ENCODE peak calls at places on chromosomes 13 and 19, in eight cellular contexts. One of them, this sample, is unnamed.

GRCh38 chr13:51999525-51999924 is 11.7 kb downstream of the ATP7B start:
- DNase-seq in esophagus squamous epithelium: no peak
- DNase-seq in upper lobe of right lung: no peak
- DNase-seq in transverse colon: no peak
- DNase-seq in CD8-positive, alpha-beta T cell: no peak
- DNase-seq in dorsolateral prefrontal cortex: peak; percentile 51
- DNase-seq in mammary epithelial cell: peak; percentile 24
- DNase-seq in CD4-positive, alpha-beta T cell: no peak
- DNase-seq in this sample: peak; percentile 89

GRCh38 chr13:20351279-20352022 is 119.3 kb upstream of the GJB6 start:
- DNase-seq in CD8-positive, alpha-beta T cell: no peak
- DNase-seq in CD4-positive, alpha-beta T cell: no peak
- DNase-seq in mammary epithelial cell: peak; percentile 91
- DNase-seq in dorsolateral prefrontal cortex: no peak
- DNase-seq in transverse colon: no peak
- DNase-seq in esophagus squamous epithelium: no peak
- DNase-seq in upper lobe of right lung: no peak
- DNase-seq in this sample: no peak

GRCh38 chr19:46856062-46857022 is 4.5 kb upstream of the ARHGAP35 start:
- DNase-seq in mammary epithelial cell: peak; percentile 91
- DNase-seq in dorsolateral prefrontal cortex: peak; percentile 98
- DNase-seq in esophagus squamous epithelium: peak; percentile 66
- DNase-seq in CD8-positive, alpha-beta T cell: peak; percentile 81
- DNase-seq in transverse colon: peak; percentile 96
- DNase-seq in CD4-positive, alpha-beta T cell: peak; percentile 89
- DNase-seq in upper lobe of right lung: peak; percentile 97
- DNase-seq in this sample: peak; percentile 96

GRCh38 chr13:22927008-22927393 is 253.8 kb upstream of the SGCG start:
- DNase-seq in CD8-positive, alpha-beta T cell: no peak
- DNase-seq in transverse colon: no peak
- DNase-seq in esophagus squamous epithelium: no peak
- DNase-seq in dorsolateral prefrontal cortex: no peak
- DNase-seq in upper lobe of right lung: peak; percentile 80
- DNase-seq in mammary epithelial cell: no peak
- DNase-seq in CD4-positive, alpha-beta T cell: no peak
- DNase-seq in this sample: no peak

GRCh38 chr13:97148894-97149293 is 73.2 kb upstream of the MBNL2 start:
- DNase-seq in mammary epithelial cell: no peak
- DNase-seq in dorsolateral prefrontal cortex: no peak
- DNase-seq in transverse colon: no peak
- DNase-seq in esophagus squamous epithelium: no peak
- DNase-seq in CD4-positive, alpha-beta T cell: no peak
- DNase-seq in upper lobe of right lung: no peak
- DNase-seq in CD8-positive, alpha-beta T cell: no peak
- DNase-seq in this sample: no peak

GRCh38 chr19:48244289-48244688 is 11.4 kb downstream of the CARD8 start:
- DNase-seq in CD8-positive, alpha-beta T cell: no peak
- DNase-seq in transverse colon: no peak
- DNase-seq in upper lobe of right lung: no peak
- DNase-seq in mammary epithelial cell: no peak
- DNase-seq in CD4-positive, alpha-beta T cell: peak; percentile 26
- DNase-seq in esophagus squamous epithelium: no peak
- DNase-seq in dorsolateral prefrontal cortex: no peak
- DNase-seq in this sample: no peak

GRCh38 chr13:73809561-73809960 is 324.6 kb downstream of the KLF12 start:
- DNase-seq in CD8-positive, alpha-beta T cell: no peak
- DNase-seq in esophagus squamous epithelium: no peak
- DNase-seq in CD4-positive, alpha-beta T cell: no peak
- DNase-seq in dorsolateral prefrontal cortex: no peak
- DNase-seq in transverse colon: no peak
- DNase-seq in mammary epithelial cell: peak; percentile 26
- DNase-seq in upper lobe of right lung: no peak
- DNase-seq in this sample: no peak

GRCh38 chr19:49921871-49922755 is 6.9 kb upstream of the ATF5 start:
- DNase-seq in CD4-positive, alpha-beta T cell: no peak
- DNase-seq in upper lobe of right lung: no peak
- DNase-seq in mammary epithelial cell: peak; percentile 50
- DNase-seq in dorsolateral prefrontal cortex: no peak
- DNase-seq in transverse colon: no peak
- DNase-seq in esophagus squamous epithelium: no peak
- DNase-seq in CD8-positive, alpha-beta T cell: no peak
- DNase-seq in this sample: no peak

GRCh38 chr13:23828866-23829265 is 60.3 kb downstream of the MIPEP start:
- DNase-seq in transverse colon: no peak
- DNase-seq in dorsolateral prefrontal cortex: no peak
- DNase-seq in mammary epithelial cell: peak; percentile 43
- DNase-seq in esophagus squamous epithelium: no peak
- DNase-seq in CD4-positive, alpha-beta T cell: no peak
- DNase-seq in upper lobe of right lung: no peak
- DNase-seq in CD8-positive, alpha-beta T cell: no peak
- DNase-seq in this sample: no peak

GRCh38 chr13:46679369-46680180 is 117.4 kb downstream of the ESD start:
- DNase-seq in CD4-positive, alpha-beta T cell: peak; percentile 17
- DNase-seq in CD8-positive, alpha-beta T cell: peak; percentile 12
- DNase-seq in esophagus squamous epithelium: no peak
- DNase-seq in dorsolateral prefrontal cortex: no peak
- DNase-seq in transverse colon: peak; percentile 42
- DNase-seq in mammary epithelial cell: no peak
- DNase-seq in upper lobe of right lung: no peak
- DNase-seq in this sample: no peak

DNA sequence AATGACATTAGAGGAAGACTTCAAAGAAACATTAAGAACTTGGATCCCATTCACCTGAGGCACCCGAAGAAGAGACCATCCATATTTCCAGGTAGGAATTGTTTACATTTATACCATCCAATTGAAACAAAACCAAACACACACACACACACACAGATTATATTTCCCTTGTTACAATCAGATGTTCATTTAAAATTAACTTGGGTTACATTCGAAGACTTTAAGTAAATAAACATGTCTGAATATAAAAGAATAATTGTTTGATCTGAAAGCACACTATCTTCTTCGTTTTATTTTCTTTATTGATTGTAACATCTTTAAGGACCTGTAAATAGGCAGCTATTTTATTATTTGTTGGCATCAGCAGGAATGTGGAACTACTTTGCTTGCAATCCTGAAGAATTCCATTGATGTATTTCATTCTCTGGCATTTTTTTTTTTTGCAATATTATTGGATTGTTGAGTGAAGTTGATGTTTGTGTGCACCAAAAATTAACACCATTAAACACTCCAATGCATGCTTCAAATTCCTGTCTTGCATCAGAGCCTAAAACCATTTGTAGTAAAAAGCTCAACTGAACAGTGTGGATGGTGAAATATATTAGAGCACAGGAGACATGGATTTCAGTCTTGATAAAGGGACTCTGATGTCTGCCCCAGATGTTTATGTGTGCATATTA is 85.3 kb upstream of the FRY start:
- DNase-seq in esophagus squamous epithelium: no peak
- DNase-seq in dorsolateral prefrontal cortex: no peak
- DNase-seq in transverse colon: no peak
- DNase-seq in mammary epithelial cell: no peak
- DNase-seq in CD8-positive, alpha-beta T cell: no peak
- DNase-seq in CD4-positive, alpha-beta T cell: no peak
- DNase-seq in upper lobe of right lung: no peak
- DNase-seq in this sample: no peak
- H3K27ac ChIP-seq in esophagus squamous epithelium: no peak overlapping the region
- H3K27ac ChIP-seq in dorsolateral prefrontal cortex: no peak overlapping the region
- H3K27ac ChIP-seq in transverse colon: no peak overlapping the region
- H3K27ac ChIP-seq in mammary epithelial cell: no peak overlapping the region
- H3K27ac ChIP-seq in CD8-positive, alpha-beta T cell: no peak overlapping the region
- H3K27ac ChIP-seq in CD4-positive, alpha-beta T cell: no peak overlapping the region
- H3K27ac ChIP-seq in upper lobe of right lung: peak overlapping the region; percentile 24
- H3K27ac ChIP-seq in this sample: peak overlapping the region; percentile 48

DNA sequence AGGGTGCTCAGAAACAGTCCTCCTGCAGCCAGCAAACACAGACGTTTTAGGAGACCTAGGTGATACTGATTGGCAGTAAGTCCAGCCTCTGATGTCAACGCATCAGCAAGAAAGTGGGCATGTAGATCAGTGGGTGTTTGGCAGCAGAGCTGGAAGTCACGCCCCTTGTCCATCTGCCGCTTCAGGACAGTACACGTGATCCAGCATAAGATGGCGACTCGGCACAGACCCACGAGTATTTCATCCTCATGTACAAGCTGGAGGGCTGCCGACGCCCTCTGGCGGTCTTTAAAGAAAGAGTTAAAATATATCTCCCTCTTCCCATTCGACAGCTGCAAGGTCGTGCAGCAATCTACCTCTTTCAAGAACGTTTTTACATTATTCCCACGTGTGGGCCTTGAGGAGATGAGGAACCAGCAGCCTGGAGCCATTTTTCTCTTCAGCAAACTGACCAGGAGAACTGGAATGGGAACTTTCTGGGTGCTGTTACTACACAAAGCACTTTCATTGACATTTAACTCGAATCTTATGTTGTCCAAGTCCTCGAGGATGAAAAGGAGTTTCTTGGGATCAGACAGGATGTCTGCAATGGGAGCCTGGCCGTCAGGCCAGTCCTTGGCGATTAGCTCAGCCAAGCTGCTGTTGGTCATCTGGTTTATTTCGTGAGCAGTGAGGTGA is 22.3 kb downstream of the NLRP11 start:
- DNase-seq in upper lobe of right lung: peak; percentile 66
- DNase-seq in transverse colon: peak; percentile 71
- DNase-seq in mammary epithelial cell: peak; percentile 2
- DNase-seq in CD4-positive, alpha-beta T cell: peak; percentile 1
- DNase-seq in dorsolateral prefrontal cortex: peak; percentile 27
- DNase-seq in CD8-positive, alpha-beta T cell: no peak
- DNase-seq in esophagus squamous epithelium: peak; percentile 21
- DNase-seq in this sample: peak; percentile 32
- TF ChIP-seq CTCF in upper lobe of right lung: peak; percentile 39
- TF ChIP-seq CTCF in transverse colon: peak; percentile 69
- TF ChIP-seq CTCF in mammary epithelial cell: peak; percentile 18
- TF ChIP-seq CTCF in CD4-positive, alpha-beta T cell: no peak
- TF ChIP-seq CTCF in dorsolateral prefrontal cortex: peak; percentile 13
- TF ChIP-seq CTCF in CD8-positive, alpha-beta T cell: peak; percentile 26
- TF ChIP-seq CTCF in esophagus squamous epithelium: no peak
- TF ChIP-seq CTCF in this sample: no peak

DNA sequence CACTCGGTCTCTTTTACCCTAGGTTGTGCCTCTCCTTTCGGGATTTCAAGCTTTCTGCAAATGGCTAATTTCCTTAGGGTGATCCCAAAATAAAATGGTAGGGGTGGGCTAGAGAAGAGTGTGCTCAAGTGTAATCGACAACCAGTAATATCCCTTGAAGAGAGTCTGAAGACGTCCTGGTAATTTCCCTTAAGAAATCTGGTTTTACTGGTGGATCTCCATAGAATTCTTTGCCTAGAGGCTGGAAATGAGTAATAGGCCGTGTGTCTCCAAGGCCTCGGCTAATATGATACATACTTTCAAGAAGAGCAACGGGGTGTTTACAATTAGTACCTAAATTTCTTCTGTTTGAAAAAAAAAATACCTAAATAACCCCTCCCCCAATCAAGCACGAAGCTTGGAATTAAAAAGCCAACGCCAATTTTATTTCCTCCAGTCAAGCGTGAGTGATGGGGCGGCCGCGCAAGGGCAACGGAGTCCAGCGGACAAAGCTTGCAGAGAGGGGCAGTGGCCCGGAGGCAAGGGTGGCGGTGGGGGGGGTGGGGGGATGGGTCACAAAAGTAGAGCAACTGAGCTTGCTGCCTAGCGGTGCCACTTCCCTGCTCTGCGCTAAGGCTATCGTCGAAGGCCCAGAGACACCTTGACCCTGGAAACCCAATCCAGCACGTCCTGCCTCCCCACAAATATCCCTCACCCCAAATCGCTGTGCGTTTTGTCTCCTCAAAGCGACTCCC is 7.8 kb downstream of the SOX21 start:
- DNase-seq in esophagus squamous epithelium: no peak
- DNase-seq in transverse colon: no peak
- DNase-seq in upper lobe of right lung: no peak
- DNase-seq in CD4-positive, alpha-beta T cell: no peak
- DNase-seq in CD8-positive, alpha-beta T cell: no peak
- DNase-seq in dorsolateral prefrontal cortex: no peak
- DNase-seq in mammary epithelial cell: no peak
- DNase-seq in this sample: no peak
- H3K27me3 ChIP-seq in esophagus squamous epithelium: no peaks in the 10 kb centered on the region
- H3K27me3 ChIP-seq in transverse colon: peaks cover 100% of the 10 kb centered on the region
- H3K27me3 ChIP-seq in upper lobe of right lung: peaks cover 99% of the 10 kb centered on the region
- H3K27me3 ChIP-seq in CD4-positive, alpha-beta T cell: peaks cover 96% of the 10 kb centered on the region
- H3K27me3 ChIP-seq in CD8-positive, alpha-beta T cell: peaks cover 36% of the 10 kb centered on the region
- H3K27me3 ChIP-seq in dorsolateral prefrontal cortex: peaks cover 36% of the 10 kb centered on the region
- H3K27me3 ChIP-seq in mammary epithelial cell: peaks cover 68% of the 10 kb centered on the region
- H3K27me3 ChIP-seq in this sample: peaks cover 41% of the 10 kb centered on the region

DNA sequence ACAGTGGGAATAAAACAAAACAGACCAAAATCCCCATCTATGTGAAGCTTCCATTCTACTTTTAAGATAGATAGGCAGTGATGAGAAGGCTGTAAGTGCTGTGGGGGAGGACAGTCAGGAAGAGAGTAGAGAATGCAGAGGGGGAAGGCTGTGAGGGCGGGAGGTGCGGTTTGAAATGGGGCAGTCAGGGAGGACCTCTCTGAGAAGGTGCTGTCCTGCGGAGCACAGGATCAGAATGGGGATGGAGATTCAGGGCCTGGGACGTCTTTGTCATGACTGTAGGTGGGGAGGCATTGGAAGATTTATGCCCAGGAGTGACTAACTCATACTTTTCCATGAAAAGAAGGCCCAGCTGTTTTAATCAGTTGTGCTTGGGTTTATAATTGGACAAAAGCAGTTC is 3.9 kb upstream of the GPR183 start:
- DNase-seq in CD4-positive, alpha-beta T cell: no peak
- DNase-seq in esophagus squamous epithelium: no peak
- DNase-seq in CD8-positive, alpha-beta T cell: no peak
- DNase-seq in dorsolateral prefrontal cortex: no peak
- DNase-seq in mammary epithelial cell: no peak
- DNase-seq in upper lobe of right lung: no peak
- DNase-seq in transverse colon: no peak
- DNase-seq in this sample: no peak
- H3K27ac ChIP-seq in CD4-positive, alpha-beta T cell: no peak overlapping the region
- H3K27ac ChIP-seq in esophagus squamous epithelium: peak overlapping the region; percentile 64
- H3K27ac ChIP-seq in CD8-positive, alpha-beta T cell: no peak overlapping the region
- H3K27ac ChIP-seq in dorsolateral prefrontal cortex: no peak overlapping the region
- H3K27ac ChIP-seq in mammary epithelial cell: no peak overlapping the region
- H3K27ac ChIP-seq in upper lobe of right lung: no peak overlapping the region
- H3K27ac ChIP-seq in transverse colon: peak overlapping the region; percentile 64
- H3K27ac ChIP-seq in this sample: no peak overlapping the region

DNA sequence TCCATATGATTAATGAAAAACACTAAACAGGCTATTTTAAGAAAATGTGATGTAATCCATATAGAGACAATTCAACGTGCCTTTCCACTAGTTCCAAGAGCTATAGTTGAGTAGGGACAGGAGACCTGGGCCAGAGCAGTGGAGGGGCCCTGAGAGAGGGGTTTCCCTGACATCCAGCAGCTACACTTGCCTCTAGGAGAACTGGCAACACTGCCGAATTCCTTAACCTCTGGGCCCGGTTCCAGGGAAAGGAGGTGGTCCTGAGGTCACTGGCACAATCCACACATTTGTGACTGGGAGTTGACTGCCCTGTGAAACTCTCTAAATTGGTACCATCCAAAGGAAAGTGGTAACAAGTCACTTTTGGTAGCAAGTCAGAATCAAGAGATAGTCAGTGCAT is 264.4 kb downstream of the DCLK1 start:
- DNase-seq in upper lobe of right lung: no peak
- DNase-seq in CD8-positive, alpha-beta T cell: no peak
- DNase-seq in dorsolateral prefrontal cortex: no peak
- DNase-seq in transverse colon: no peak
- DNase-seq in CD4-positive, alpha-beta T cell: no peak
- DNase-seq in mammary epithelial cell: no peak
- DNase-seq in esophagus squamous epithelium: no peak
- DNase-seq in this sample: no peak
- TF ChIP-seq CTCF in upper lobe of right lung: no peak
- TF ChIP-seq CTCF in CD8-positive, alpha-beta T cell: no peak
- TF ChIP-seq CTCF in dorsolateral prefrontal cortex: no peak
- TF ChIP-seq CTCF in transverse colon: no peak
- TF ChIP-seq CTCF in CD4-positive, alpha-beta T cell: no peak
- TF ChIP-seq CTCF in mammary epithelial cell: no peak
- TF ChIP-seq CTCF in esophagus squamous epithelium: no peak
- TF ChIP-seq CTCF in this sample: no peak

This sample was measured in thyroid gland.